ENCODE peak calls at places on chromosomes 4 and X, in eight cellular contexts. A is GM12864, G is endodermal cell, C is heart left ventricle, R is right atrium auricular region, Y is lower lobe of right lung, T is fibroblast of the aortic adventitia, X is foreskin fibroblast. Z is an unnamed sample.

GRCh38 chr4:7291372-7292135 is 99.2 kb downstream of the SORCS2 start:
- DNase-seq in C (peak; percentile 80), G (no peak), A (no peak), Y (no peak), R (peak; percentile 65), X (peak; percentile 23), T (no peak), Z (peak; percentile 16)

GRCh38 chrX:119155416-119156035 is 27.9 kb upstream of the KIAA1210 start:
- DNase-seq in G (no peak), A (no peak), R (no peak), X (peak; percentile 50), Y (no peak), T (peak; percentile 71), C (no peak), Z (no peak)

GRCh38 chrX:118872102-118872566 is 48.5 kb downstream of the ZCCHC12 start:
- DNase-seq in Y (no peak), A (no peak), C (no peak), G (no peak), T (no peak), R (peak; percentile 59), X (peak; percentile 2), Z (no peak)

GRCh38 chr4:69490271-69490670 is 5.4 kb downstream of the UGT2B4 start:
- DNase-seq in A (no peak), Y (no peak), G (no peak), T (peak; percentile 35), X (no peak), C (no peak), R (no peak), Z (peak; percentile 1)

GRCh38 chr4:107519057-107519456 is 201.0 kb downstream of the PAPSS1 start:
- DNase-seq in T (peak; percentile 41), G (peak; percentile 68), R (no peak), C (no peak), Y (no peak), A (no peak), X (peak; percentile 67), Z (peak; percentile 58)

GRCh38 chr4:82217986-82218715 is 155.6 kb downstream of the HNRNPD start:
- DNase-seq in R (no peak), X (peak; percentile 9), C (no peak), T (peak; percentile 2), Y (no peak), G (no peak), A (no peak), Z (peak; percentile 14)

GRCh38 chr4:184247421-184247820 is 29.7 kb upstream of the ENPP6 start:
- DNase-seq in G (no peak), Y (no peak), C (no peak), A (no peak), R (no peak), T (no peak), X (no peak), Z (no peak)

GRCh38 chr4:37970702-37971101 is 10.5 kb downstream of the PTTG2 start:
- DNase-seq in A (no peak), Y (peak; percentile 86), X (peak; percentile 64), C (peak; percentile 76), R (peak; percentile 72), T (peak; percentile 43), G (peak; percentile 70), Z (peak; percentile 60)

DNA sequence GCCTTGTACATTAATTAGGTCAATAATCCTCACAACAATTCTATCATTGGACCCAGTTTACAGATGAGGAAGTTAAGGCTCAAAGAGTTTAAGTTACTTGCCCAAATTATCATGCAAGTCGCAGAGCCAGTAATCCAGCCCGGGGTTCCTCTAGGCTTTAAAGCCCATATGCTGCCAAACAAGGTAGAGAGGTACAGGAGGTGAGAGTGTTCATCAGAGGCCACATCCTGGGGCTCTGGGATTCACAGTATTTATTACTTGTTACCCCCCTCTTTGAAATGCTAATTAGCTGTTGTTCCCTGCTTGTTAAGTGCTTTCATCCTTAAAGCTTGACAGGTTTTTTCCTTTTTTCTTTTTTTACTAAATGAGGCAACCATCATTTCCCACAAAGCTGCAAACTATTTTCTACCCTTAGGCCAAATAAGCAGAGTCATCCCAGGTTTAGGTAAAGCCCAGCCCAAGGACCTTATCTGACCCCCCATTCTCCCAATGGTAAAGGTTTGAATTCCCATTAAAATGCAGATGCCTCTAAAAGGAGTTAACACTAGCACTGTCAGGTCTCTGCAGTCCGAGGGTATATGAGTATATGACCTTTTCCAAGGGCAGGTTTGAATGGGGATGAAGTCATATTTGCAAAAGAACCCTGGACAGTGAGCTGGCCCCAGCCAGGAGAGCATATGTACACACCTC is 150.3 kb downstream of the SOX3 start:
- DNase-seq in R (no peak), T (no peak), C (no peak), X (no peak), G (peak; percentile 59), Y (no peak), A (no peak), Z (no peak)
- H3K4me3 ChIP-seq in R (no peak overlapping the region), T (no peak overlapping the region), C (no peak overlapping the region), X (no peak overlapping the region), G (no peak overlapping the region), Y (no peak overlapping the region), A (no peak overlapping the region), Z (no peak overlapping the region)

DNA sequence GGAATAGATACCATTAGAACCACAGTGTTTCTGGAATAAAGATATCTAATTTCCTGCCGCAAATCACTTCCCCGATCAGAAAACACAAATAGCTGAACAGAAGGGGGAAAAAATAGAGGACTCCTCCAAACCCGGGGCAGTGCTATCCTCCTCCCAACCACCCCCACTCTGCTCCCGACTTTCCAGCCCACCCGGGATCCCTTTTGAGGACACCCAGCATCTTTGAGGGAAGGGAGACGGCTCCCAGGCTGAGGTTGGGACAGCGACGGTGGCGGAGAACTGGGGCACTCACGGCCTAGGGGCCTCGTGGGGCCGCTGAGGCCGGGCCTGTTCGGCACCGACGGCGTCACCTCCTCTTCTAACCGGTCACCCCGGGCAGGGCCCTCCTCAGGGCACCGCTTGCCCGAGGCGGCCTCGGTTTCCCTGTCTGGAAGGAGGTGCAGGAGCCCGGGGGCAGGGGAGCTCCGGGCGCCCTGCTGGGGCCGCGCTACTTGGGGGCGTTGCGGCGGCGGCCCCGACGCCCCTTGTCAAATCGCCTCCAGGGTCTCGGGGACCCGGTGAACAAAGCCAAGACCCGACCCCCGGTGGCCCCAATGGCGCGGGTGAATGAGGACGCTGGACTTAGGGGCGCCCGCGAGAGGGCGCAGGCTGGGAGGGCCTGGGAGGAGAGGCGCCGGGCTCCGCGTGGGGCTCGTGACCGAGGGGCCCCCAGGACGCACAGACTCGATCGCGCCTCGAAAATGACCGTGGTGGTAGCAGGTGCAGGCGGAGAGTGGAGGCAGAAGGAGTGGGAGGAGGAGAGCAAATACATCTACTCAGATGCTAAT is 6.9 kb upstream of the ARX start:
- DNase-seq in X (no peak), T (no peak), C (no peak), A (no peak), R (no peak), G (peak; percentile 71), Y (no peak), Z (no peak)
- TF ChIP-seq CTCF in X (no peak), T (no peak), C (no peak), A (peak; percentile 8), R (no peak), G (peak; percentile 68), Y (no peak), Z (no peak)

GRCh38 chr4:24980064-24980690 is 50.6 kb downstream of the LGI2 start:
- DNase-seq in C (peak; percentile 69), G (peak; percentile 81), R (peak; percentile 78), T (peak; percentile 83), A (peak; percentile 25), Y (no peak), X (peak; percentile 88), Z (peak; percentile 81)

GRCh38 chr4:24978291-24979072 is 52.3 kb downstream of the LGI2 start:
- DNase-seq in G (peak; percentile 30), Y (no peak), C (no peak), T (no peak), A (no peak), X (peak; percentile 47), R (no peak), Z (no peak)

GRCh38 chr4:24984602-24985532 is 45.9 kb downstream of the LGI2 start:
- DNase-seq in Y (no peak), X (no peak), A (no peak), C (no peak), G (no peak), T (no peak), R (no peak), Z (no peak)

GRCh38 chr4:24975505-24975904 is 55.2 kb downstream of the LGI2 start:
- DNase-seq in A (no peak), Y (no peak), R (no peak), T (no peak), C (no peak), G (peak; percentile 10), X (no peak), Z (no peak)

DNA sequence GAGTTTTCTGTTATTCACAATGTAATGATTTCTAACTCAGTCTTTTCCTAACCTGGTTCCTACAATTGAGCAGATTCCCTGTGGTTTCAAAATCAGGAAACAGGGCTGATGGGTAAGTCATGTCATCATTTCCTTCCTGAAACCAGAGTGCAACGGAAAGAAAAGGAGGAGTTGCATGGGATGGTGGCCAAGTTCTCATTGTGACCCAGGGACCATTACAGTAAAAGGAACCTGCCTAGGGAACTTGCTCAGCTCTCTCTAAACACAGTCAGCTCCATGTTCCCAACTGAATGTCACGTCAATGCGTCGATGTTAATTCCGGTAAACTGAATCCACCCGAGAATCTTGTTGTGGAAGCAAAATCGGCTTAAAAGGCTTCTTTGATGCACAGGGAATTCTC is 51.2 kb downstream of the LGI2 start:
- DNase-seq in G (peak; percentile 19), X (peak; percentile 42), Y (no peak), A (no peak), T (peak; percentile 38), R (peak; percentile 68), C (peak; percentile 81), Z (peak; percentile 14)
- H3K4me3 ChIP-seq in G (no peak overlapping the region), X (peak overlapping the region; percentile 38), Y (peak overlapping the region; percentile 9), A (no peak overlapping the region), T (no peak overlapping the region), R (peak overlapping the region; percentile 34), C (peak overlapping the region; percentile 32), Z (no peak overlapping the region)

GRCh38 chrX:27555514-27555913 is 34.6 kb upstream of the DCAF8L2 start:
- DNase-seq in Y (no peak), T (peak; percentile 41), A (no peak), R (no peak), C (no peak), G (no peak), X (no peak), Z (peak; percentile 58)
- TF ChIP-seq CTCF in Y (peak; percentile 20), T (peak; percentile 49), A (peak; percentile 12), R (peak; percentile 58), C (peak; percentile 40), G (peak; percentile 78), X (no peak), Z (peak; percentile 65)

GRCh38 chrX:13029341-13029740 is 15.1 kb downstream of the FAM9C start:
- DNase-seq in C (peak; percentile 67), R (no peak), A (no peak), Y (no peak), X (peak; percentile 62), G (peak; percentile 84), T (peak; percentile 39), Z (peak; percentile 72)
- H3K4me3 ChIP-seq in C (no peak overlapping the region), R (no peak overlapping the region), A (no peak overlapping the region), Y (no peak overlapping the region), X (no peak overlapping the region), G (peak overlapping the region; percentile 70), T (no peak overlapping the region), Z (no peak overlapping the region)

Z was measured in choroid plexus epithelial cell.